ENCODE peak calls at places on chromosome 14, in six cellular contexts. U, V, K, G, I and E are unnamed samples.

GRCh38 chr14:73886449-73887115 is at the start of gene ZNF410:
- DNase-seq in U (peak), V (peak), K (peak), G (peak), I (peak), E (peak)

GRCh38 chr14:35257809-35258208 is 34.4 kb upstream of the PSMA6 start:
- DNase-seq in U (no peak), V (no peak), K (no peak), G (no peak), I (no peak), E (no peak)

GRCh38 chr14:74029136-74029535 is 10.0 kb downstream of the BBOF1 start:
- DNase-seq in U (no peak), V (no peak), K (no peak), G (no peak), I (no peak), E (no peak)

GRCh38 chr14:92981726-92982125 is 58.8 kb downstream of the CHGA start:
- DNase-seq in U (no peak), V (no peak), K (no peak), G (peak), I (no peak), E (no peak)

GRCh38 chr14:23695220-23695999 is 59.2 kb downstream of the DHRS2 start:
- DNase-seq in U (no peak), V (no peak), K (no peak), G (no peak), I (peak), E (no peak)

GRCh38 chr14:92105845-92106094 is 612 bp downstream of the ATXN3 start:
- DNase-seq in U (peak), V (peak), K (peak), G (no peak), I (peak), E (peak)

GRCh38 chr14:27078176-27078575 is 480.3 kb upstream of the NOVA1 start:
- DNase-seq in U (no peak), V (no peak), K (no peak), G (no peak), I (no peak), E (no peak)

GRCh38 chr14:29310757-29311156 is 544.2 kb downstream of the FOXG1 start:
- DNase-seq in U (no peak), V (no peak), K (no peak), G (no peak), I (no peak), E (no peak)

GRCh38 chr14:99757331-99758070 is 35.7 kb upstream of the EML1 start:
- DNase-seq in U (no peak), V (no peak), K (no peak), G (peak), I (no peak), E (no peak)

GRCh38 chr14:76330411-76331327 is 45.3 kb upstream of the ESRRB start:
- DNase-seq in U (no peak), V (no peak), K (no peak), G (no peak), I (no peak), E (no peak)

GRCh38 chr14:51942971-51943370 is 46.4 kb upstream of the RTRAF start:
- DNase-seq in U (no peak), V (no peak), K (no peak), G (no peak), I (no peak), E (no peak)

GRCh38 chr14:51938137-51938536 is 51.2 kb upstream of the RTRAF start:
- DNase-seq in U (no peak), V (no peak), K (no peak), G (no peak), I (no peak), E (no peak)

GRCh38 chr14:51939727-51940126 is 49.6 kb upstream of the RTRAF start:
- DNase-seq in U (no peak), V (no peak), K (no peak), G (no peak), I (no peak), E (no peak)

DNA sequence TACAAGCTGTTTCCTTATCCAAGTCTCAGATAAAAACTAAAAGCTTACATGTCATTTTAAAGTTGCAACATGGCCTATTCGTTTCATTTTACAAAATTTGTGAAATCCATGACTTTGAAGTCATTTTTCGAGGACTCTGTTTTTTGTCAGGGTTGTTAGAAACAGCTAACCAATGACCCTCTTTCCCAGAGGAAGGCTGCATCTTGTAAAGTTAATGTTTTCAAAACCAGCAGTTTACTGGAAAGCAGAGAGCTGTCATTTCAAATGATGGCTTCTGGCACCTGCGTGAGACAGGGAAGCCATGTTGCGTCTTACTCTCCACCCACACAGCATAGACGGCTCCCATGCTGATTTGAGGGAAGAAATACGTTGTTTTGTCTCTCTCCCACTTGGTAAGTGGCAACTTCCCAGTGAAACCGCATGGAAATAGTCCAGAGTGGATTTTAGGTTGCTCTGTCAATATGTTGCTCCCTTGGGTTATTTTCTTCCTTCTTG is 50.1 kb upstream of the RTRAF start:
- DNase-seq in U (no peak), V (no peak), K (no peak), G (no peak), I (no peak), E (no peak)
- H3K4me3 ChIP-seq in U (no peak), V (no peak), K (no peak), G (no peak), I (no peak), E (no peak)

GRCh38 chr14:85532570-85532969 is 2.6 kb downstream of the FLRT2 start:
- DNase-seq in U (no peak), V (no peak), K (no peak), G (no peak), I (no peak), E (no peak)
- H3K4me3 ChIP-seq in U (peak), V (peak), K (peak), G (no peak), I (peak), E (peak)

GRCh38 chr14:60327447-60328331 is 78.7 kb downstream of the PPM1A start:
- DNase-seq in U (no peak), V (no peak), K (peak), G (peak), I (peak), E (no peak)
- H3K4me3 ChIP-seq in U (peak), V (peak), K (peak), G (peak), I (peak), E (peak)

GRCh38 chr14:85514487-85514886 is 15.5 kb upstream of the FLRT2 start:
- DNase-seq in U (no peak), V (no peak), K (no peak), G (no peak), I (no peak), E (no peak)

GRCh38 chr14:85519661-85520305 is 10.2 kb upstream of the FLRT2 start:
- DNase-seq in U (no peak), V (no peak), K (no peak), G (no peak), I (no peak), E (no peak)

GRCh38 chr14:85516239-85517112 is 13.5 kb upstream of the FLRT2 start:
- DNase-seq in U (no peak), V (no peak), K (no peak), G (no peak), I (no peak), E (no peak)

GRCh38 chr14:85512491-85512890 is 17.5 kb upstream of the FLRT2 start:
- DNase-seq in U (no peak), V (no peak), K (no peak), G (no peak), I (no peak), E (no peak)

GRCh38 chr14:85517113-85517688 is 12.7 kb upstream of the FLRT2 start:
- DNase-seq in U (no peak), V (no peak), K (no peak), G (no peak), I (no peak), E (no peak)
- H3K4me3 ChIP-seq in U (no peak), V (no peak), K (no peak), G (no peak), I (no peak), E (no peak)

DNA sequence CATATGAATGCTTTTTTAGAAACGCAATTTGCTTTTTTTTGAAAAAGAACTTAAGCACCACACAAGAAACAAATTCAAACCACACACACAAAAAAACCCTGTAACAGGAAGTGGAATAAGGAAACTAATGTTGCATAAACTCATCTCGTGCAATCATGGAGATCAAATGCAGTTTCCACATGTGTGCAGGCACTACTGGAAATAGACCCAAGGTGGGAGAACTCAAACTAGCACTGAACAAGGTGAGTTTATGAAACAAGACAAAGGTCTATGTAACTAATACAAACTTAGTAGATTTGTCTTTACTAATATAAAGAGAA is 17.5 kb downstream of the NIN start:
- DNase-seq in U (no peak), V (no peak), K (no peak), G (no peak), I (no peak), E (peak)
- H3K4me3 ChIP-seq in U (no peak), V (no peak), K (no peak), G (peak), I (no peak), E (no peak)

DNA sequence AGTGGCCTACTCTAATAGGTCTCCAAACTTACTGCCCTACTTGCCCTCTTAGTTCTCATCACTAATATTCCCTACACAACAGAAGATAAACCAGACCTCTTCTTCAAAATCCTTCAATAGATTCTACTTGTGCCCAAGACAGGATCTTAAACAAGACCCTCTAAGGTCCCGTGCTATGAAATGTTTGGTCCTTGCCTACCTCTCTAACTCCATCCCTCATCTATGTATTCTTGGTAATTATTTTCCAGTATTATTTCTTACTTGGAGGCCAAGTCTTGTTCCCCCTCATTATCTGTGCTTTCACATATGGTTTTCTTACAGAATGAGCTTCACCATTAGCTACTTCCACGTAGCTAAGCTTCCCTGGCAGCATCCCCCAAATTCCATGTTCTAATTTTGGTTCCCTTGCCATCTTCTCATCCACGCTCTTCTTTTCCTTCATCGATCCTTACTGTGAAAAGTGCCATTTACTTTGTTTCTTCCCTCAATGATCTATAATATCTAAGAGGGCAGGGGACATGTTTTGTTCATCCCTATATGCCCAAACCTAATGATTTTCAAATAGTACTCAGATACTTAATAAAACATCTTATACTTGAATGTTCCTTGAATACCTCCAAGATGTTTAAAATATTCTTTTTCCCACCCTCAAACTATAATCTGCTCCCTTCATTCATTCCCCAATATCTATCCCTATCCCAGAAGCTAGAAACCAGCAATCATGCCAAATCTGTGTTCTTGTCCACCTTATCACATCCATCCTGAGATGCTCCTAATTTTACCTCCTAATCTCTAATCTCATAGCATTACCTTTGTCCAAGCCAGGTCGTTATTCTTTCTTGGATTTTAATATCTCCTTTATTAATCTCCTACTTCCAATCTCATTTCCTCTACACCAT is 10.1 kb downstream of the HNRNPC start:
- DNase-seq in U (no peak), V (no peak), K (no peak), G (no peak), I (no peak), E (no peak)
- H3K4me3 ChIP-seq in U (no peak), V (no peak), K (no peak), G (no peak), I (no peak), E (no peak)

GRCh38 chr14:43522191-43522590 is 984.9 kb downstream of the FSCB start:
- DNase-seq in U (no peak), V (no peak), K (no peak), G (no peak), I (no peak), E (no peak)

GRCh38 chr14:43528321-43528720 is 978.8 kb downstream of the FSCB start:
- DNase-seq in U (no peak), V (no peak), K (no peak), G (no peak), I (no peak), E (no peak)

GRCh38 chr14:43525647-43526046 is 981.4 kb downstream of the FSCB start:
- DNase-seq in U (no peak), V (no peak), K (no peak), G (no peak), I (no peak), E (no peak)
- H3K4me3 ChIP-seq in U (no peak), V (no peak), K (no peak), G (no peak), I (no peak), E (no peak)

DNA sequence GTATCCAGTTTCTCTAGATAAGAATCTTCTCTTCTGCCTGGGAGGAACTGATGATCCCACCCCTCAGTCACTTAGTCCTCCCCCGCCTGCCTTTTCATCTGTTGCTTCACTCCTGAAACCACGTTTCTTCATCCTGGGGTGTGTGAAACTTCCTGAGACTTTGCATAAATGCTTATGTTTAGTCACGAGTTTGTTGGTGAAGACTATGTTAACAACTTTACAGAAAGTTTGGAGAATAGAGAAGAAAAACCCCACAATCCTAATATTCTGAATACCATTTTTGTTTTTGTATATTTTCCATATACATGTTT is 33.2 kb downstream of the MARK3 start:
- DNase-seq in U (no peak), V (no peak), K (no peak), G (no peak), I (no peak), E (no peak)
- H3K4me3 ChIP-seq in U (no peak), V (no peak), K (no peak), G (no peak), I (no peak), E (no peak)

GRCh38 chr14:97462081-97462480 is 664.9 kb downstream of the VRK1 start:
- DNase-seq in U (no peak), V (no peak), K (no peak), G (no peak), I (no peak), E (no peak)

GRCh38 chr14:97459180-97459579 is 662.0 kb downstream of the VRK1 start:
- DNase-seq in U (no peak), V (no peak), K (no peak), G (no peak), I (no peak), E (no peak)

GRCh38 chr14:97456958-97457357 is 659.8 kb downstream of the VRK1 start:
- DNase-seq in U (no peak), V (no peak), K (no peak), G (peak), I (no peak), E (no peak)

GRCh38 chr14:97456497-97456896 is 659.3 kb downstream of the VRK1 start:
- DNase-seq in U (no peak), V (no peak), K (no peak), G (no peak), I (no peak), E (no peak)

DNA sequence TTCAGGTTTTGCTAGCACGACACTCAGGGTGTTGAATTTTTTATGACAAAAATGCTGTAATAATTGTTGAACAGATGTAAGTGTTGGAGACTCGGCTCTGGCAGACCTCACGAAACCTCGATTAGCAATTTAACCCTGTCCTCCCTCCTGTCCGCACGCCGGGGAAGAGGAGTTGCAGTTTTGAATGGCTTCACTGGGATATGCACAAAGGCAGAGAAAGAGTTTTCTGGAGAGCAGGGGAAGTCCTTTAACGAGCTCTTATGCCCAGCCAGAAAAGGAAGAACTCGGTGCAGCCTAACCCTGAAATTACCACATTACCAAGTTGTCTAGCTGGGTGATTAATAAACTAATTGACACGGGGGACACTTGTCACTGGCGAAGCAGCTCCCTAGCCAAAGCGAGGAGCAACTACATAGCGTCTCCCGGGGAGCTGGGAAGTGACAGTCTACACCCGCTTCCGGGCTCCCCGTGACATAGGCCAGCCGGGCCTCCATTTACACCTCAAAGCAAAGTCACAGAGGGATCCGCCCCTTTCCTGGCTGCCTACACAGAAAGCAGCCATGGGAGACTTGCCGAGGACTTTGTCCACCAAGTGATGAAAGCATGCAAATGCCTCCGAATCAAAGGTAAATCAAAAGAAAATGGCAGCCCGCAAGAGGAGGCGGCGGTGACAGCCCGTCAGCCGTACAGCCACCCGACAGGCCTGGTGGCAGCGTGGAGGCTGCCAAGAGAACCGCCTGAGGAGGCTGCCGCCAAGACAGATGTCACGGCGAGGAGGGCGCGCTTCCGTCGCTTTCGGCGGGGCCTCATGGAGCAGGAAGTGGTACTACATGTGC is 661.3 kb downstream of the VRK1 start:
- DNase-seq in U (no peak), V (peak), K (peak), G (peak), I (peak), E (no peak)
- H3K4me3 ChIP-seq in U (peak), V (peak), K (peak), G (peak), I (peak), E (peak)

GRCh38 chr14:102279688-102280348 is 25.1 kb downstream of the MOK start:
- DNase-seq in U (no peak), V (peak), K (no peak), G (no peak), I (no peak), E (no peak)
- H3K4me3 ChIP-seq in U (no peak), V (no peak), K (no peak), G (no peak), I (no peak), E (no peak)